ENCODE peak calls at places on chromosomes 13 and 19, in nine cellular contexts. One of them, this sample, is unnamed.
A peak's percentile ranks its signal among the peaks of the same experiment; 100 is the strongest.

GRCh38 chr13:33375421-33375820 is 89.9 kb upstream of the STARD13 start:
- DNase-seq in stimulated activated CD4-positive, alpha-beta T cell treated with anti-CD3 and anti-CD28 coated beads, Interleukin-1b, Interleukin-23, amount 100 ng/mL, for 24 hours: no peak
- DNase-seq in AG08395: no peak
- DNase-seq in NCI-H1930: no peak
- DNase-seq in PC-3: no peak
- DNase-seq in stimulated activated CD8-positive, alpha-beta memory T cell treated with anti-CD3 and anti-CD28 coated beads, Interleukin-7, amount 100 ng/mL, for 4 hours: no peak
- DNase-seq in heart right ventricle: no peak
- DNase-seq in endothelial cell: no peak
- DNase-seq in germinal center: no peak
- DNase-seq in this sample: no peak

GRCh38 chr19:46218160-46218559 is 11.4 kb upstream of the IGFL1 start:
- DNase-seq in stimulated activated CD4-positive, alpha-beta T cell treated with anti-CD3 and anti-CD28 coated beads, Interleukin-1b, Interleukin-23, amount 100 ng/mL, for 24 hours: no peak
- DNase-seq in AG08395: no peak
- DNase-seq in NCI-H1930: no peak
- DNase-seq in PC-3: peak; percentile 39
- DNase-seq in stimulated activated CD8-positive, alpha-beta memory T cell treated with anti-CD3 and anti-CD28 coated beads, Interleukin-7, amount 100 ng/mL, for 4 hours: no peak
- DNase-seq in heart right ventricle: no peak
- DNase-seq in endothelial cell: peak; percentile 59
- DNase-seq in germinal center: no peak
- DNase-seq in this sample: no peak

GRCh38 chr13:71483733-71484132 is 383.3 kb downstream of the DACH1 start:
- DNase-seq in stimulated activated CD4-positive, alpha-beta T cell treated with anti-CD3 and anti-CD28 coated beads, Interleukin-1b, Interleukin-23, amount 100 ng/mL, for 24 hours: no peak
- DNase-seq in AG08395: no peak
- DNase-seq in NCI-H1930: no peak
- DNase-seq in PC-3: no peak
- DNase-seq in stimulated activated CD8-positive, alpha-beta memory T cell treated with anti-CD3 and anti-CD28 coated beads, Interleukin-7, amount 100 ng/mL, for 4 hours: no peak
- DNase-seq in heart right ventricle: no peak
- DNase-seq in endothelial cell: no peak
- DNase-seq in germinal center: no peak
- DNase-seq in this sample: no peak

GRCh38 chr13:67119481-67119883 is 110.7 kb downstream of the PCDH9 start:
- DNase-seq in stimulated activated CD4-positive, alpha-beta T cell treated with anti-CD3 and anti-CD28 coated beads, Interleukin-1b, Interleukin-23, amount 100 ng/mL, for 24 hours: no peak
- DNase-seq in AG08395: peak; percentile 62
- DNase-seq in NCI-H1930: no peak
- DNase-seq in PC-3: peak; percentile 79
- DNase-seq in stimulated activated CD8-positive, alpha-beta memory T cell treated with anti-CD3 and anti-CD28 coated beads, Interleukin-7, amount 100 ng/mL, for 4 hours: no peak
- DNase-seq in heart right ventricle: no peak
- DNase-seq in endothelial cell: no peak
- DNase-seq in germinal center: no peak
- DNase-seq in this sample: no peak

GRCh38 chr13:44853641-44854040 is 135.6 kb downstream of the NUFIP1 start:
- DNase-seq in stimulated activated CD4-positive, alpha-beta T cell treated with anti-CD3 and anti-CD28 coated beads, Interleukin-1b, Interleukin-23, amount 100 ng/mL, for 24 hours: no peak
- DNase-seq in AG08395: no peak
- DNase-seq in NCI-H1930: no peak
- DNase-seq in PC-3: peak; percentile 69
- DNase-seq in stimulated activated CD8-positive, alpha-beta memory T cell treated with anti-CD3 and anti-CD28 coated beads, Interleukin-7, amount 100 ng/mL, for 4 hours: no peak
- DNase-seq in heart right ventricle: no peak
- DNase-seq in endothelial cell: no peak
- DNase-seq in germinal center: no peak
- DNase-seq in this sample: no peak

GRCh38 chr13:64075543-64076271 is 2660.1 kb upstream of the PCDH20 start:
- DNase-seq in stimulated activated CD4-positive, alpha-beta T cell treated with anti-CD3 and anti-CD28 coated beads, Interleukin-1b, Interleukin-23, amount 100 ng/mL, for 24 hours: no peak
- DNase-seq in AG08395: no peak
- DNase-seq in NCI-H1930: no peak
- DNase-seq in PC-3: no peak
- DNase-seq in stimulated activated CD8-positive, alpha-beta memory T cell treated with anti-CD3 and anti-CD28 coated beads, Interleukin-7, amount 100 ng/mL, for 4 hours: no peak
- DNase-seq in heart right ventricle: no peak
- DNase-seq in endothelial cell: no peak
- DNase-seq in germinal center: no peak
- DNase-seq in this sample: no peak

GRCh38 chr19:1921326-1921725 is 16.1 kb downstream of the ADAT3 start:
- DNase-seq in stimulated activated CD4-positive, alpha-beta T cell treated with anti-CD3 and anti-CD28 coated beads, Interleukin-1b, Interleukin-23, amount 100 ng/mL, for 24 hours: no peak
- DNase-seq in AG08395: no peak
- DNase-seq in NCI-H1930: no peak
- DNase-seq in PC-3: no peak
- DNase-seq in stimulated activated CD8-positive, alpha-beta memory T cell treated with anti-CD3 and anti-CD28 coated beads, Interleukin-7, amount 100 ng/mL, for 4 hours: no peak
- DNase-seq in heart right ventricle: no peak
- DNase-seq in endothelial cell: no peak
- DNase-seq in germinal center: no peak
- DNase-seq in this sample: no peak

GRCh38 chr13:109096101-109096500 is 466.7 kb downstream of the MYO16 start:
- DNase-seq in stimulated activated CD4-positive, alpha-beta T cell treated with anti-CD3 and anti-CD28 coated beads, Interleukin-1b, Interleukin-23, amount 100 ng/mL, for 24 hours: no peak
- DNase-seq in AG08395: no peak
- DNase-seq in NCI-H1930: no peak
- DNase-seq in PC-3: no peak
- DNase-seq in stimulated activated CD8-positive, alpha-beta memory T cell treated with anti-CD3 and anti-CD28 coated beads, Interleukin-7, amount 100 ng/mL, for 4 hours: no peak
- DNase-seq in heart right ventricle: no peak
- DNase-seq in endothelial cell: no peak
- DNase-seq in germinal center: no peak
- DNase-seq in this sample: no peak

GRCh38 chr13:38417727-38418126 is 68.1 kb downstream of the UFM1 start:
- DNase-seq in stimulated activated CD4-positive, alpha-beta T cell treated with anti-CD3 and anti-CD28 coated beads, Interleukin-1b, Interleukin-23, amount 100 ng/mL, for 24 hours: no peak
- DNase-seq in AG08395: peak; percentile 21
- DNase-seq in NCI-H1930: no peak
- DNase-seq in PC-3: peak; percentile 73
- DNase-seq in stimulated activated CD8-positive, alpha-beta memory T cell treated with anti-CD3 and anti-CD28 coated beads, Interleukin-7, amount 100 ng/mL, for 4 hours: no peak
- DNase-seq in heart right ventricle: no peak
- DNase-seq in endothelial cell: peak; percentile 15
- DNase-seq in germinal center: no peak
- DNase-seq in this sample: no peak

GRCh38 chr19:30363073-30363472 is 9.1 kb upstream of the ZNF536 start:
- DNase-seq in stimulated activated CD4-positive, alpha-beta T cell treated with anti-CD3 and anti-CD28 coated beads, Interleukin-1b, Interleukin-23, amount 100 ng/mL, for 24 hours: no peak
- DNase-seq in AG08395: no peak
- DNase-seq in NCI-H1930: no peak
- DNase-seq in PC-3: no peak
- DNase-seq in stimulated activated CD8-positive, alpha-beta memory T cell treated with anti-CD3 and anti-CD28 coated beads, Interleukin-7, amount 100 ng/mL, for 4 hours: no peak
- DNase-seq in heart right ventricle: no peak
- DNase-seq in endothelial cell: no peak
- DNase-seq in germinal center: no peak
- DNase-seq in this sample: no peak

GRCh38 chr13:40433577-40433976 is 232.9 kb downstream of the FOXO1 start:
- DNase-seq in stimulated activated CD4-positive, alpha-beta T cell treated with anti-CD3 and anti-CD28 coated beads, Interleukin-1b, Interleukin-23, amount 100 ng/mL, for 24 hours: no peak
- DNase-seq in AG08395: no peak
- DNase-seq in NCI-H1930: no peak
- DNase-seq in PC-3: no peak
- DNase-seq in stimulated activated CD8-positive, alpha-beta memory T cell treated with anti-CD3 and anti-CD28 coated beads, Interleukin-7, amount 100 ng/mL, for 4 hours: peak; percentile 8
- DNase-seq in heart right ventricle: no peak
- DNase-seq in endothelial cell: no peak
- DNase-seq in germinal center: no peak
- DNase-seq in this sample: peak; percentile 25

GRCh38 chr19:16118489-16119033 is 6.9 kb downstream of the RAB8A start:
- DNase-seq in stimulated activated CD4-positive, alpha-beta T cell treated with anti-CD3 and anti-CD28 coated beads, Interleukin-1b, Interleukin-23, amount 100 ng/mL, for 24 hours: no peak
- DNase-seq in AG08395: no peak
- DNase-seq in NCI-H1930: no peak
- DNase-seq in PC-3: no peak
- DNase-seq in stimulated activated CD8-positive, alpha-beta memory T cell treated with anti-CD3 and anti-CD28 coated beads, Interleukin-7, amount 100 ng/mL, for 4 hours: no peak
- DNase-seq in heart right ventricle: no peak
- DNase-seq in endothelial cell: no peak
- DNase-seq in germinal center: peak; percentile 89
- DNase-seq in this sample: no peak

GRCh38 chr19:35977446-35978222 is 17.4 kb upstream of the SDHAF1 start:
- DNase-seq in stimulated activated CD4-positive, alpha-beta T cell treated with anti-CD3 and anti-CD28 coated beads, Interleukin-1b, Interleukin-23, amount 100 ng/mL, for 24 hours: no peak
- DNase-seq in AG08395: no peak
- DNase-seq in NCI-H1930: peak; percentile 66
- DNase-seq in PC-3: no peak
- DNase-seq in stimulated activated CD8-positive, alpha-beta memory T cell treated with anti-CD3 and anti-CD28 coated beads, Interleukin-7, amount 100 ng/mL, for 4 hours: no peak
- DNase-seq in heart right ventricle: no peak
- DNase-seq in endothelial cell: peak; percentile 59
- DNase-seq in germinal center: peak; percentile 69
- DNase-seq in this sample: no peak

GRCh38 chr13:43316997-43317396 is 293.6 kb downstream of the DNAJC15 start:
- DNase-seq in stimulated activated CD4-positive, alpha-beta T cell treated with anti-CD3 and anti-CD28 coated beads, Interleukin-1b, Interleukin-23, amount 100 ng/mL, for 24 hours: no peak
- DNase-seq in AG08395: peak; percentile 68
- DNase-seq in NCI-H1930: no peak
- DNase-seq in PC-3: no peak
- DNase-seq in stimulated activated CD8-positive, alpha-beta memory T cell treated with anti-CD3 and anti-CD28 coated beads, Interleukin-7, amount 100 ng/mL, for 4 hours: no peak
- DNase-seq in heart right ventricle: no peak
- DNase-seq in endothelial cell: no peak
- DNase-seq in germinal center: no peak
- DNase-seq in this sample: no peak

GRCh38 chr19:42274065-42274682 is 5.1 kb downstream of the CIC start:
- DNase-seq in stimulated activated CD4-positive, alpha-beta T cell treated with anti-CD3 and anti-CD28 coated beads, Interleukin-1b, Interleukin-23, amount 100 ng/mL, for 24 hours: no peak
- DNase-seq in AG08395: no peak
- DNase-seq in NCI-H1930: no peak
- DNase-seq in PC-3: no peak
- DNase-seq in stimulated activated CD8-positive, alpha-beta memory T cell treated with anti-CD3 and anti-CD28 coated beads, Interleukin-7, amount 100 ng/mL, for 4 hours: no peak
- DNase-seq in heart right ventricle: no peak
- DNase-seq in endothelial cell: no peak
- DNase-seq in germinal center: no peak
- DNase-seq in this sample: no peak

GRCh38 chr19:20238025-20238623 is 71.1 kb downstream of the ZNF486 start:
- DNase-seq in stimulated activated CD4-positive, alpha-beta T cell treated with anti-CD3 and anti-CD28 coated beads, Interleukin-1b, Interleukin-23, amount 100 ng/mL, for 24 hours: peak; percentile 83
- DNase-seq in AG08395: peak; percentile 81
- DNase-seq in NCI-H1930: no peak
- DNase-seq in PC-3: no peak
- DNase-seq in stimulated activated CD8-positive, alpha-beta memory T cell treated with anti-CD3 and anti-CD28 coated beads, Interleukin-7, amount 100 ng/mL, for 4 hours: peak; percentile 77
- DNase-seq in heart right ventricle: peak; percentile 90
- DNase-seq in endothelial cell: peak; percentile 92
- DNase-seq in germinal center: peak; percentile 81
- DNase-seq in this sample: peak; percentile 85

GRCh38 chr19:35628565-35629331 is at the start of gene RBM42:
- DNase-seq in stimulated activated CD4-positive, alpha-beta T cell treated with anti-CD3 and anti-CD28 coated beads, Interleukin-1b, Interleukin-23, amount 100 ng/mL, for 24 hours: peak; percentile 94
- DNase-seq in AG08395: peak; percentile 99
- DNase-seq in NCI-H1930: peak; percentile 99
- DNase-seq in PC-3: peak; percentile 97
- DNase-seq in stimulated activated CD8-positive, alpha-beta memory T cell treated with anti-CD3 and anti-CD28 coated beads, Interleukin-7, amount 100 ng/mL, for 4 hours: peak; percentile 96
- DNase-seq in heart right ventricle: peak; percentile 94
- DNase-seq in endothelial cell: peak; percentile 97
- DNase-seq in germinal center: peak; percentile 97
- DNase-seq in this sample: peak; percentile 96

GRCh38 chr13:96994030-96994848 is at the start of gene OXGR1:
- DNase-seq in stimulated activated CD4-positive, alpha-beta T cell treated with anti-CD3 and anti-CD28 coated beads, Interleukin-1b, Interleukin-23, amount 100 ng/mL, for 24 hours: no peak
- DNase-seq in AG08395: peak; percentile 9
- DNase-seq in NCI-H1930: no peak
- DNase-seq in PC-3: no peak
- DNase-seq in stimulated activated CD8-positive, alpha-beta memory T cell treated with anti-CD3 and anti-CD28 coated beads, Interleukin-7, amount 100 ng/mL, for 4 hours: no peak
- DNase-seq in heart right ventricle: no peak
- DNase-seq in endothelial cell: no peak
- DNase-seq in germinal center: peak; percentile 5
- DNase-seq in this sample: no peak

GRCh38 chr13:114015608-114016295 is 41.9 kb upstream of the C13orf46 start:
- DNase-seq in stimulated activated CD4-positive, alpha-beta T cell treated with anti-CD3 and anti-CD28 coated beads, Interleukin-1b, Interleukin-23, amount 100 ng/mL, for 24 hours: no peak
- DNase-seq in AG08395: no peak
- DNase-seq in NCI-H1930: no peak
- DNase-seq in PC-3: peak; percentile 65
- DNase-seq in stimulated activated CD8-positive, alpha-beta memory T cell treated with anti-CD3 and anti-CD28 coated beads, Interleukin-7, amount 100 ng/mL, for 4 hours: no peak
- DNase-seq in heart right ventricle: peak; percentile 50
- DNase-seq in endothelial cell: no peak
- DNase-seq in germinal center: no peak
- DNase-seq in this sample: no peak

GRCh38 chr13:38819053-38819452 is 132.2 kb downstream of the FREM2 start:
- DNase-seq in stimulated activated CD4-positive, alpha-beta T cell treated with anti-CD3 and anti-CD28 coated beads, Interleukin-1b, Interleukin-23, amount 100 ng/mL, for 24 hours: no peak
- DNase-seq in AG08395: no peak
- DNase-seq in NCI-H1930: peak; percentile 24
- DNase-seq in PC-3: no peak
- DNase-seq in stimulated activated CD8-positive, alpha-beta memory T cell treated with anti-CD3 and anti-CD28 coated beads, Interleukin-7, amount 100 ng/mL, for 4 hours: no peak
- DNase-seq in heart right ventricle: no peak
- DNase-seq in endothelial cell: no peak
- DNase-seq in germinal center: no peak
- DNase-seq in this sample: no peak

GRCh38 chr19:56900573-56901097 is 60.1 kb upstream of the PEG3 start:
- DNase-seq in stimulated activated CD4-positive, alpha-beta T cell treated with anti-CD3 and anti-CD28 coated beads, Interleukin-1b, Interleukin-23, amount 100 ng/mL, for 24 hours: no peak
- DNase-seq in AG08395: no peak
- DNase-seq in NCI-H1930: no peak
- DNase-seq in PC-3: no peak
- DNase-seq in stimulated activated CD8-positive, alpha-beta memory T cell treated with anti-CD3 and anti-CD28 coated beads, Interleukin-7, amount 100 ng/mL, for 4 hours: no peak
- DNase-seq in heart right ventricle: no peak
- DNase-seq in endothelial cell: no peak
- DNase-seq in germinal center: no peak
- DNase-seq in this sample: no peak